ENCODE peak calls at places on chromosomes 7 and 10, in five cellular contexts. One of them, this sample, is unnamed.
A peak's percentile ranks its signal among the peaks of the same experiment; 100 is the strongest.

GRCh38 chr7:150854066-150855000 is 2.0 kb downstream of the AOC1 start:
- DNase-seq in AG04450: no peak
- DNase-seq in fibroblast of mammary gland: no peak
- DNase-seq in HL-60: no peak
- DNase-seq in fibroblast of villous mesenchyme: no peak
- DNase-seq in this sample: no peak

GRCh38 chr10:29332761-29333148 is 43.9 kb downstream of the LYZL1 start:
- DNase-seq in AG04450: no peak
- DNase-seq in fibroblast of villous mesenchyme: no peak
- DNase-seq in HL-60: no peak
- DNase-seq in fibroblast of mammary gland: no peak
- DNase-seq in this sample: no peak

GRCh38 chr7:139629392-139630082 is 106.1 kb downstream of the CLEC2L start:
- DNase-seq in HL-60: no peak
- DNase-seq in AG04450: no peak
- DNase-seq in fibroblast of villous mesenchyme: no peak
- DNase-seq in fibroblast of mammary gland: peak; percentile 21
- DNase-seq in this sample: no peak

GRCh38 chr7:82542665-82543064 is 99.1 kb upstream of the CACNA2D1 start:
- DNase-seq in HL-60: no peak
- DNase-seq in fibroblast of villous mesenchyme: peak; percentile 59
- DNase-seq in AG04450: peak; percentile 53
- DNase-seq in fibroblast of mammary gland: peak; percentile 76
- DNase-seq in this sample: no peak

GRCh38 chr10:30986027-30986672 is 45.5 kb downstream of the ZNF438 start:
- DNase-seq in fibroblast of villous mesenchyme: peak; percentile 84
- DNase-seq in AG04450: peak; percentile 16
- DNase-seq in HL-60: no peak
- DNase-seq in fibroblast of mammary gland: peak; percentile 72
- DNase-seq in this sample: no peak

GRCh38 chr7:7122701-7123281 is 59.6 kb upstream of the C1GALT1 start:
- DNase-seq in AG04450: no peak
- DNase-seq in HL-60: no peak
- DNase-seq in fibroblast of mammary gland: peak; percentile 94
- DNase-seq in fibroblast of villous mesenchyme: peak; percentile 32
- DNase-seq in this sample: no peak

GRCh38 chr10:13773496-13774170 is 186.9 kb downstream of the PRPF18 start:
- DNase-seq in AG04450: no peak
- DNase-seq in HL-60: no peak
- DNase-seq in fibroblast of mammary gland: peak; percentile 45
- DNase-seq in fibroblast of villous mesenchyme: no peak
- DNase-seq in this sample: no peak

GRCh38 chr7:151007469-151007898 is 16.7 kb downstream of the NOS3 start:
- DNase-seq in fibroblast of mammary gland: no peak
- DNase-seq in AG04450: no peak
- DNase-seq in HL-60: no peak
- DNase-seq in fibroblast of villous mesenchyme: no peak
- DNase-seq in this sample: no peak

GRCh38 chr10:131041361-131041916 is 270.1 kb downstream of the TCERG1L start:
- DNase-seq in HL-60: no peak
- DNase-seq in fibroblast of mammary gland: no peak
- DNase-seq in AG04450: no peak
- DNase-seq in fibroblast of villous mesenchyme: no peak
- DNase-seq in this sample: no peak

GRCh38 chr10:44680764-44681163 is 230.4 kb upstream of the TMEM72 start:
- DNase-seq in fibroblast of mammary gland: no peak
- DNase-seq in HL-60: no peak
- DNase-seq in AG04450: no peak
- DNase-seq in fibroblast of villous mesenchyme: no peak
- DNase-seq in this sample: no peak

GRCh38 chr10:72387187-72387586 is 32.5 kb upstream of the DNAJB12 start:
- DNase-seq in HL-60: peak; percentile 39
- DNase-seq in fibroblast of mammary gland: no peak
- DNase-seq in fibroblast of villous mesenchyme: peak; percentile 22
- DNase-seq in AG04450: no peak
- DNase-seq in this sample: no peak

GRCh38 chr7:24703296-24703695 is 54.0 kb downstream of the GSDME start:
- DNase-seq in fibroblast of mammary gland: peak; percentile 76
- DNase-seq in HL-60: no peak
- DNase-seq in fibroblast of villous mesenchyme: no peak
- DNase-seq in AG04450: no peak
- DNase-seq in this sample: no peak

GRCh38 chr10:22810643-22811254 is 96.4 kb upstream of the PIP4K2A start:
- DNase-seq in AG04450: no peak
- DNase-seq in fibroblast of mammary gland: no peak
- DNase-seq in fibroblast of villous mesenchyme: no peak
- DNase-seq in HL-60: no peak
- DNase-seq in this sample: no peak

GRCh38 chr10:7662522-7662921 is 4.2 kb downstream of the ITIH5 start:
- DNase-seq in fibroblast of villous mesenchyme: no peak
- DNase-seq in fibroblast of mammary gland: peak; percentile 2
- DNase-seq in AG04450: no peak
- DNase-seq in HL-60: no peak
- DNase-seq in this sample: no peak
- H3K4me3 ChIP-seq in fibroblast of villous mesenchyme: no peak overlapping the region
- H3K4me3 ChIP-seq in fibroblast of mammary gland: no peak overlapping the region
- H3K4me3 ChIP-seq in AG04450: no peak overlapping the region
- H3K4me3 ChIP-seq in HL-60: no peak overlapping the region
- H3K4me3 ChIP-seq in this sample: no peak overlapping the region

DNA sequence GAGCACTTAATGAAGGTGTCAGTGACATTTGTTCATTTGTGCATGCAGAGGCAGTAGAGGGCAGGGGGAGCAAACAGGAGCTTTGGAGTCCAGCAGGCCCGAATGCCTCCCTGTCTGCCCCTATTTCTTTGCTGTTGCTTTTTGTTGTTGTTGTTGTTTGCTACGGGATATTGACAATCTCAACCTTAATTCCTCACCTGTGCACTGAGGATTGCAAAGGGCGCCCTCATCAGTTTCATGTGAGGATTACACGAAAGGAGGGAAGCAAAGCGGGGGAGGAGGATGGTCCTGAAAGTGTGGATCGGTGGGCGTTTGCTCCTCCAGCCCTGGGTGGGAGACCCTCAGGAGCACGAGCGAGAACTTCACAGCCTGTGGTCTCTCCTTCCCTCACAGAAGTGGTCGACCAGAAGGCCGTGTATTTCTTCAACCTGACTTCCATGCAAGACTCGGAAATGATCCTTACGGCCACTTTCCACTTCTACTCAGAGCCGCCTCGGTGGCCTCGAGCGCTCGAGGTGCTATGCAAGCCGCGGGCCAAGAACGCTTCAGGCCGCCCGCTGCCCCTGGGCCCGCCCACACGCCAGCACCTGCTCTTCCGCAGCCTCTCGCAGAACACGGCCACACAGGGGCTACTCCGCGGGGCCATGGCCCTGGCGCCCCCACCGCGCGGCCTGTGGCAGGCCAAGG is 9.5 kb downstream of the GDF10 start:
- DNase-seq in AG04450: no peak
- DNase-seq in fibroblast of mammary gland: no peak
- DNase-seq in HL-60: no peak
- DNase-seq in fibroblast of villous mesenchyme: no peak
- DNase-seq in this sample: no peak
- TF ChIP-seq CTCF in AG04450: peak; percentile 43
- TF ChIP-seq CTCF in fibroblast of mammary gland: peak; percentile 26
- TF ChIP-seq CTCF in HL-60: no peak
- TF ChIP-seq CTCF in fibroblast of villous mesenchyme: peak; percentile 37
- TF ChIP-seq CTCF in this sample: peak; percentile 48

GRCh38 chr7:47635091-47636090 is 53.5 kb upstream of the TNS3 start:
- DNase-seq in fibroblast of mammary gland: no peak
- DNase-seq in HL-60: no peak
- DNase-seq in fibroblast of villous mesenchyme: no peak
- DNase-seq in AG04450: no peak
- DNase-seq in this sample: no peak
- H3K4me3 ChIP-seq in fibroblast of mammary gland: no peak overlapping the region
- H3K4me3 ChIP-seq in HL-60: no peak overlapping the region
- H3K4me3 ChIP-seq in fibroblast of villous mesenchyme: no peak overlapping the region
- H3K4me3 ChIP-seq in AG04450: no peak overlapping the region
- H3K4me3 ChIP-seq in this sample: peak overlapping the region; percentile 9

GRCh38 chr7:55065511-55066229 is 46.9 kb downstream of the EGFR start:
- DNase-seq in HL-60: no peak
- DNase-seq in AG04450: peak; percentile 79
- DNase-seq in fibroblast of villous mesenchyme: peak; percentile 83
- DNase-seq in fibroblast of mammary gland: peak; percentile 94
- DNase-seq in this sample: peak; percentile 91
- TF ChIP-seq CTCF in HL-60: no peak
- TF ChIP-seq CTCF in AG04450: peak; percentile 24
- TF ChIP-seq CTCF in fibroblast of villous mesenchyme: peak; percentile 16
- TF ChIP-seq CTCF in fibroblast of mammary gland: peak; percentile 32
- TF ChIP-seq CTCF in this sample: peak; percentile 20

DNA sequence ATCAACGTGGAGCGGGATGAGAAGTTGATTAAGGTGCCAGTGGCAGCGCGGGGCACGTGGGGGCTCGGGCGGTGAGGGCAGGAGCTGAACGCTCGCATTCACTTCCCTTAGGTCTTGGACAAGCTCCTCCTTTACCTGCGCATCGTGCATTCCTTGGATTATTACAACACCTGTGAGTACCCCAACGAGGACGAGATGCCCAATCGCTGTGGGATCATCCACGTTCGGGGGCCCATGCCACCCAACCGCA is 2.7 kb downstream of the UFSP1 start:
- DNase-seq in AG04450: no peak
- DNase-seq in fibroblast of villous mesenchyme: no peak
- DNase-seq in fibroblast of mammary gland: no peak
- DNase-seq in HL-60: no peak
- DNase-seq in this sample: no peak
- H3K4me3 ChIP-seq in AG04450: no peak overlapping the region
- H3K4me3 ChIP-seq in fibroblast of villous mesenchyme: no peak overlapping the region
- H3K4me3 ChIP-seq in fibroblast of mammary gland: no peak overlapping the region
- H3K4me3 ChIP-seq in HL-60: no peak overlapping the region
- H3K4me3 ChIP-seq in this sample: no peak overlapping the region

GRCh38 chr10:17235136-17235535 is 7.1 kb downstream of the VIM start:
- DNase-seq in HL-60: no peak
- DNase-seq in fibroblast of mammary gland: peak; percentile 47
- DNase-seq in AG04450: no peak
- DNase-seq in fibroblast of villous mesenchyme: no peak
- DNase-seq in this sample: no peak
- TF ChIP-seq CTCF in HL-60: no peak
- TF ChIP-seq CTCF in fibroblast of mammary gland: peak; percentile 29
- TF ChIP-seq CTCF in AG04450: no peak
- TF ChIP-seq CTCF in fibroblast of villous mesenchyme: no peak
- TF ChIP-seq CTCF in this sample: peak; percentile 38

GRCh38 chr10:81575007-81575406 is 300.0 kb upstream of the NRG3 start:
- DNase-seq in AG04450: no peak
- DNase-seq in fibroblast of villous mesenchyme: no peak
- DNase-seq in fibroblast of mammary gland: no peak
- DNase-seq in HL-60: no peak
- DNase-seq in this sample: no peak
- H3K4me3 ChIP-seq in AG04450: no peak overlapping the region
- H3K4me3 ChIP-seq in fibroblast of villous mesenchyme: no peak overlapping the region
- H3K4me3 ChIP-seq in fibroblast of mammary gland: no peak overlapping the region
- H3K4me3 ChIP-seq in HL-60: no peak overlapping the region
- H3K4me3 ChIP-seq in this sample: no peak overlapping the region

GRCh38 chr10:124249812-124250432 is 156.5 kb upstream of the CHST15 start:
- DNase-seq in AG04450: no peak
- DNase-seq in fibroblast of mammary gland: no peak
- DNase-seq in HL-60: no peak
- DNase-seq in fibroblast of villous mesenchyme: peak; percentile 11
- DNase-seq in this sample: no peak
- TF ChIP-seq CTCF in AG04450: no peak
- TF ChIP-seq CTCF in fibroblast of mammary gland: peak; percentile 5
- TF ChIP-seq CTCF in HL-60: no peak
- TF ChIP-seq CTCF in fibroblast of villous mesenchyme: peak; percentile 31
- TF ChIP-seq CTCF in this sample: peak; percentile 49